ENCODE peak calls at places on chromosomes 6 and 20, in nine cellular contexts. One of them, this sample, is unnamed.

GRCh38 chr20:11901127-11901526 is 16.6 kb upstream of the BTBD3 start:
- DNase-seq in lung microvascular endothelial cell: no peak
- DNase-seq in stimulated activated CD4-positive, alpha-beta T cell treated with anti-CD3 and anti-CD28 coated beads, Interleukin-4, amount 100 ng/mL, for 1 hour: no peak
- DNase-seq in progenitor cell of endocrine pancreas: no peak
- DNase-seq in T-helper 17 cell: no peak
- DNase-seq in activated naive CD4-positive, alpha-beta T cell: no peak
- DNase-seq in foreskin fibroblast: peak
- DNase-seq in H7: no peak
- DNase-seq in sciatic nerve: no peak
- DNase-seq in this sample: no peak

GRCh38 chr6:100112855-100113508 is 119.0 kb upstream of the MCHR2 start:
- DNase-seq in progenitor cell of endocrine pancreas: no peak
- DNase-seq in H7: no peak
- DNase-seq in stimulated activated CD4-positive, alpha-beta T cell treated with anti-CD3 and anti-CD28 coated beads, Interleukin-4, amount 100 ng/mL, for 1 hour: no peak
- DNase-seq in activated naive CD4-positive, alpha-beta T cell: no peak
- DNase-seq in foreskin fibroblast: no peak
- DNase-seq in T-helper 17 cell: no peak
- DNase-seq in sciatic nerve: no peak
- DNase-seq in lung microvascular endothelial cell: no peak
- DNase-seq in this sample: no peak

GRCh38 chr20:63625771-63626423 is 1.0 kb downstream of the GMEB2 start:
- DNase-seq in activated naive CD4-positive, alpha-beta T cell: no peak
- DNase-seq in T-helper 17 cell: no peak
- DNase-seq in progenitor cell of endocrine pancreas: no peak
- DNase-seq in H7: peak
- DNase-seq in stimulated activated CD4-positive, alpha-beta T cell treated with anti-CD3 and anti-CD28 coated beads, Interleukin-4, amount 100 ng/mL, for 1 hour: no peak
- DNase-seq in lung microvascular endothelial cell: peak
- DNase-seq in foreskin fibroblast: peak
- DNase-seq in sciatic nerve: peak
- DNase-seq in this sample: peak

GRCh38 chr20:5073154-5074049 is 46.4 kb downstream of the PCNA start:
- DNase-seq in stimulated activated CD4-positive, alpha-beta T cell treated with anti-CD3 and anti-CD28 coated beads, Interleukin-4, amount 100 ng/mL, for 1 hour: no peak
- DNase-seq in progenitor cell of endocrine pancreas: no peak
- DNase-seq in T-helper 17 cell: no peak
- DNase-seq in foreskin fibroblast: peak
- DNase-seq in lung microvascular endothelial cell: peak
- DNase-seq in sciatic nerve: peak
- DNase-seq in H7: peak
- DNase-seq in activated naive CD4-positive, alpha-beta T cell: no peak
- DNase-seq in this sample: peak

GRCh38 chr20:41425180-41425884 is 58.7 kb upstream of the EMILIN3 start:
- DNase-seq in H7: no peak
- DNase-seq in T-helper 17 cell: no peak
- DNase-seq in stimulated activated CD4-positive, alpha-beta T cell treated with anti-CD3 and anti-CD28 coated beads, Interleukin-4, amount 100 ng/mL, for 1 hour: no peak
- DNase-seq in lung microvascular endothelial cell: no peak
- DNase-seq in sciatic nerve: no peak
- DNase-seq in activated naive CD4-positive, alpha-beta T cell: no peak
- DNase-seq in foreskin fibroblast: no peak
- DNase-seq in progenitor cell of endocrine pancreas: no peak
- DNase-seq in this sample: no peak

GRCh38 chr6:61809004-61809595 is 476.9 kb downstream of the KHDRBS2 start:
- DNase-seq in H7: peak
- DNase-seq in T-helper 17 cell: no peak
- DNase-seq in sciatic nerve: no peak
- DNase-seq in activated naive CD4-positive, alpha-beta T cell: no peak
- DNase-seq in stimulated activated CD4-positive, alpha-beta T cell treated with anti-CD3 and anti-CD28 coated beads, Interleukin-4, amount 100 ng/mL, for 1 hour: no peak
- DNase-seq in lung microvascular endothelial cell: no peak
- DNase-seq in progenitor cell of endocrine pancreas: no peak
- DNase-seq in foreskin fibroblast: peak
- DNase-seq in this sample: peak

GRCh38 chr6:13260831-13261230 is 67.5 kb downstream of the TBC1D7 start:
- DNase-seq in progenitor cell of endocrine pancreas: no peak
- DNase-seq in sciatic nerve: no peak
- DNase-seq in lung microvascular endothelial cell: no peak
- DNase-seq in T-helper 17 cell: no peak
- DNase-seq in foreskin fibroblast: no peak
- DNase-seq in activated naive CD4-positive, alpha-beta T cell: no peak
- DNase-seq in stimulated activated CD4-positive, alpha-beta T cell treated with anti-CD3 and anti-CD28 coated beads, Interleukin-4, amount 100 ng/mL, for 1 hour: no peak
- DNase-seq in H7: no peak
- DNase-seq in this sample: no peak

GRCh38 chr6:129778793-129779192 is 68.8 kb upstream of the ARHGAP18 start:
- DNase-seq in sciatic nerve: no peak
- DNase-seq in T-helper 17 cell: no peak
- DNase-seq in H7: no peak
- DNase-seq in lung microvascular endothelial cell: no peak
- DNase-seq in stimulated activated CD4-positive, alpha-beta T cell treated with anti-CD3 and anti-CD28 coated beads, Interleukin-4, amount 100 ng/mL, for 1 hour: no peak
- DNase-seq in activated naive CD4-positive, alpha-beta T cell: no peak
- DNase-seq in progenitor cell of endocrine pancreas: no peak
- DNase-seq in foreskin fibroblast: no peak
- DNase-seq in this sample: no peak

GRCh38 chr6:142680308-142680707 is 264.7 kb downstream of the HIVEP2 start:
- DNase-seq in progenitor cell of endocrine pancreas: no peak
- DNase-seq in stimulated activated CD4-positive, alpha-beta T cell treated with anti-CD3 and anti-CD28 coated beads, Interleukin-4, amount 100 ng/mL, for 1 hour: peak
- DNase-seq in sciatic nerve: no peak
- DNase-seq in foreskin fibroblast: peak
- DNase-seq in lung microvascular endothelial cell: peak
- DNase-seq in H7: no peak
- DNase-seq in T-helper 17 cell: no peak
- DNase-seq in activated naive CD4-positive, alpha-beta T cell: no peak
- DNase-seq in this sample: peak

GRCh38 chr6:161959072-161959471 is 685.2 kb upstream of the AGPAT4 start:
- DNase-seq in progenitor cell of endocrine pancreas: no peak
- DNase-seq in T-helper 17 cell: no peak
- DNase-seq in activated naive CD4-positive, alpha-beta T cell: no peak
- DNase-seq in lung microvascular endothelial cell: no peak
- DNase-seq in foreskin fibroblast: no peak
- DNase-seq in stimulated activated CD4-positive, alpha-beta T cell treated with anti-CD3 and anti-CD28 coated beads, Interleukin-4, amount 100 ng/mL, for 1 hour: no peak
- DNase-seq in sciatic nerve: no peak
- DNase-seq in H7: no peak
- DNase-seq in this sample: no peak